ENCODE peak calls at places on chromosomes 13 and 19, in five cellular contexts. P, Z, S, X and N are unnamed samples.

GRCh38 chr13:29591310-29591709 is 4.2 kb downstream of the SLC7A1 start:
- DNase-seq in P (peak; percentile 81), Z (no peak), S (no peak), X (no peak), N (no peak)

GRCh38 chr19:43329989-43330388 is 23.5 kb upstream of the CD177 start:
- DNase-seq in P (no peak), Z (no peak), S (no peak), X (no peak), N (no peak)

GRCh38 chr19:47637550-47637949 is 28.6 kb downstream of the BICRA start:
- DNase-seq in P (peak; percentile 20), Z (no peak), S (no peak), X (no peak), N (no peak)

GRCh38 chr13:63427170-63427569 is 2011.5 kb upstream of the PCDH20 start:
- DNase-seq in P (no peak), Z (no peak), S (no peak), X (no peak), N (no peak)

GRCh38 chr19:46718157-46718933 is 1.4 kb upstream of the PRKD2 start:
- DNase-seq in P (peak; percentile 36), Z (peak; percentile 11), S (peak; percentile 80), X (peak; percentile 36), N (peak; percentile 81)

GRCh38 chr19:46841458-46842083 is 9.1 kb downstream of the AP2S1 start:
- DNase-seq in P (peak; percentile 80), Z (no peak), S (no peak), X (no peak), N (no peak)

GRCh38 chr13:66528903-66529576 is 701.1 kb downstream of the PCDH9 start:
- DNase-seq in P (no peak), Z (peak; percentile 74), S (no peak), X (no peak), N (no peak)

GRCh38 chr13:73708393-73708985 is 425.7 kb downstream of the KLF12 start:
- DNase-seq in P (peak; percentile 71), Z (peak; percentile 59), S (no peak), X (peak; percentile 25), N (no peak)

GRCh38 chr19:35011091-35011689 is 11.1 kb downstream of the GRAMD1A start:
- DNase-seq in P (no peak), Z (no peak), S (no peak), X (no peak), N (peak; percentile 49)